ENCODE peak calls at places on chromosomes 4 and X, in nine cellular contexts. B, J, Y, N, E, R, G, O and S are unnamed samples.

GRCh38 chr4:72888331-72888730 is 181.2 kb downstream of the COX18 start:
- DNase-seq in G (no peak), J (no peak), N (no peak), E (no peak), Y (no peak), R (no peak), O (no peak), B (no peak), S (no peak)

GRCh38 chr4:15654556-15655222 is 468 bp downstream of the FBXL5 start:
- DNase-seq in J (peak; percentile 37), B (peak; percentile 33), O (peak; percentile 84), R (peak; percentile 40), N (peak; percentile 46), G (peak; percentile 74), E (peak; percentile 19), Y (peak; percentile 79), S (no peak)

GRCh38 chr4:129342820-129343219 is 246.9 kb downstream of the C4orf33 start:
- DNase-seq in E (peak; percentile 23), N (no peak), G (no peak), J (no peak), R (peak; percentile 91), Y (no peak), B (peak; percentile 90), O (no peak), S (no peak)

GRCh38 chr4:135418353-135418752 is 1216.8 kb upstream of the PABPC4L start:
- DNase-seq in G (no peak), J (no peak), N (no peak), E (peak; percentile 13), Y (no peak), B (peak; percentile 24), R (peak; percentile 20), O (no peak), S (peak; percentile 13)

GRCh38 chrX:9610774-9611392 is 146.0 kb downstream of the TBL1X start:
- DNase-seq in E (no peak), O (no peak), G (no peak), N (no peak), B (peak; percentile 15), R (peak; percentile 25), J (no peak), Y (no peak), S (no peak)

GRCh38 chr4:85932371-85933305 is 427.2 kb downstream of the MAPK10 start:
- DNase-seq in Y (no peak), N (peak; percentile 40), B (no peak), E (no peak), G (no peak), R (peak; percentile 37), J (peak; percentile 35), O (no peak), S (no peak)

GRCh38 chr4:146112389-146112788 is 63.1 kb upstream of the LSM6 start:
- DNase-seq in N (no peak), J (no peak), B (no peak), E (no peak), O (no peak), Y (no peak), R (no peak), G (no peak), S (no peak)

GRCh38 chr4:112823631-112824030 is 186.7 kb downstream of the LARP7 start:
- DNase-seq in R (no peak), E (no peak), B (peak; percentile 30), O (no peak), G (no peak), N (no peak), J (no peak), Y (no peak), S (no peak)

GRCh38 chrX:4373777-4374176 is 660.3 kb upstream of the PRKX start:
- DNase-seq in Y (no peak), J (no peak), O (no peak), N (no peak), G (no peak), R (no peak), E (no peak), B (no peak), S (no peak)

GRCh38 chrX:12949927-12950656 is 24.8 kb upstream of the TMSB4X start:
- DNase-seq in J (peak; percentile 81), O (peak; percentile 91), R (peak; percentile 90), Y (peak; percentile 94), E (no peak), N (peak; percentile 83), B (peak; percentile 92), G (peak; percentile 76), S (no peak)

DNA sequence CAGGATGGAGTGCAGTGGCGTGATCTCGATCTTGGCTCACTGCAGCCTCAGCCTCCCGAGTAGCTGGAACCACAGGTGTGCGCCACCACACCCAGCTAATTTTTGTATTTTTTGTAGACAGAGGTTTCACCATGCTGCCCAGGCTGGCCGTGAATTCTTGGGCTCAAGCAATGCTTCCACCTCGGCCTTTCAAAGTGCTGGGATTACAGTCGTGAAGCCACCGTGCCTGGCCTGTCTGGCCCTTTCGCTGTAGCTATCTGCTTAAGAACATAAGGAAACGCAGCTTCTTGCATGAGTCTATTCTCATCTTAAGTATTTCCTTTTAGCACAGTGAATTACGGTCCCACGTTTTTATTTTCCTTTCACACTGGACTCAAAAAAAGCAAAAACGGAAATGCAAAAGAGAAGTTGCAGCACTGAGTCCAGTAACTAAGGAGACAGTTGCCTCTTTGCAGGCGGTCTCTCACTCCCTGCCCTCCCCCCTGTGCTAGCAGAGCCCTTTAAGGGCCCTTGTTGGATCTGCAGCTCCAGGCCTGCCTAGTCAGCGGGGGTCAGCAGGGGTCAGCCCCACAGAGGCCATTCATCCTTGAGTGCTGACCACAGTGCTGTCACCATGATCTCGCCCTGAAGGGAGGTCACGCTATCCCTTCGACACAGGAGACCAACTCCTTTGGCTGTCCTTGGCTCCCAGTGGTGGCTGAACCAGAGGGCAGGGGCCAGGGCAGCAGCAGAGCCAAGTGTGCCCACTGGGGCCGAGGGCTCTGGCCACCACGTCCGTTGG is 21.8 kb upstream of the TBC1D14 start:
- DNase-seq in R (no peak), G (no peak), E (no peak), Y (no peak), O (peak; percentile 80), N (no peak), J (no peak), B (peak; percentile 19), S (no peak)
- H3K27ac ChIP-seq in R (peak overlapping the region; percentile 17), G (no peak overlapping the region), E (no peak overlapping the region), Y (no peak overlapping the region), O (no peak overlapping the region), N (peak overlapping the region; percentile 41), J (no peak overlapping the region), B (no peak overlapping the region), S (no peak overlapping the region)

DNA sequence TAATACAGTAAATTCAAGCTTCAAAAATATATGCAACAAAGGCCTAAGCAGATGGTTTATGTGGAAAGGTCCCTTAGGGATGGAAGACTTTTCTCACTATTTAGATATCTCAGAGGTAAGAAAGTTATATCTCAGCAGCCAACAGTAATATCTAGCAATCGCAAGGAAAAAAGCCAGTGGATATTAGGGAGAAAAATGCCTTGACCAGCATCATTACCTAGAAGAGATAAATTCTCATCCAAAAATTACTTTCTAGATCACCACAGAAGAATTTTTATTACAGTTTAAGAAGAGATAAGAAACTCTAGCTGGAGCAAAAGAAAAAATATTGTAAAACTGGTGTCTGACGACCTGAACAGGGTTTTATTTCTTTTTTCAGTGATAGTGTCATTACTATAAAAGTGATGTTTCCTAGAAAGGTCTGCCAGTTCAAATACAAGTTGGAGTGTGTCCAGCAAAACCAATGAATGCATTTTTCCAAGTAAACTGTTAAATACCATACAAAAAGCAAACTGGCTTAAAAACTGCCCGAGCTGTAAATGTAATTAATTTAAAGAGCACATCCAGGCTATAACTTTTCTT is 100.0 kb downstream of the ATP11C start:
- DNase-seq in G (no peak), B (no peak), N (no peak), E (no peak), R (no peak), J (no peak), O (no peak), Y (no peak), S (no peak)
- H3K4me1 ChIP-seq in G (no peaks in the 10 kb centered on the region), B (peaks cover 3% of the 10 kb centered on the region), N (no peaks in the 10 kb centered on the region), E (peaks cover 24% of the 10 kb centered on the region), R (peaks cover 19% of the 10 kb centered on the region), J (no peaks in the 10 kb centered on the region), O (peaks cover 2% of the 10 kb centered on the region), Y (peaks cover 24% of the 10 kb centered on the region), S (no peaks in the 10 kb centered on the region)

GRCh38 chrX:2485789-2486345 is 14.9 kb downstream of the DHRSX start:
- DNase-seq in G (no peak), Y (no peak), O (no peak), R (peak; percentile 23), B (no peak), E (no peak), J (no peak), N (no peak), S (no peak)
- H3K4me3 ChIP-seq in G (no peak overlapping the region), Y (no peak overlapping the region), O (no peak overlapping the region), R (no peak overlapping the region), B (no peak overlapping the region), E (no peak overlapping the region), J (no peak overlapping the region), N (no peak overlapping the region), S (no peak overlapping the region)

GRCh38 chr4:155405059-155405458 is 28.3 kb upstream of the MAP9 start:
- DNase-seq in Y (no peak), J (no peak), N (no peak), O (no peak), E (no peak), B (peak; percentile 97), G (no peak), R (peak; percentile 76), S (no peak)
- H3K27ac ChIP-seq in Y (peak overlapping the region; percentile 20), J (no peak overlapping the region), N (no peak overlapping the region), O (no peak overlapping the region), E (no peak overlapping the region), B (no peak overlapping the region), G (no peak overlapping the region), R (no peak overlapping the region), S (no peak overlapping the region)

DNA sequence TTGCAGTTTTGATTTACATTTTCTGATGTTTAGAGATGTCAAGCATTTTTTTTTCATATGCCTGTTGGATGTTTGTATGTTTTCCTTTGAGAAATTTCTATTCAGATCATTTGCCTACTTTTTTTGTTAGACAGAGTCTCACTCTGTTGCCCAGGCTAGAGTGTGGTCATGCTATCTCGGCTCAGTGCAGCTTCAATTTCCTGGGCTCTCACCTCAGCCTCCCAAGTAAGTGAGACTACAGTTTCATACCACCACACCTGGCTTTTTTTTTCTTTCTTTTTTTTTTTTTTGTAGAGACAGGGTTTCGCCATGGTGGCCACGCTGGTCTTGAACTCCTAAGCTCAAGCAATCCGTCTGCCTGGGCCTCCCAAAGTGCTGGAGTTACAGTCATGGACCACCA is 291.7 kb downstream of the SLITRK2 start:
- DNase-seq in G (no peak), O (no peak), Y (no peak), J (no peak), N (no peak), B (no peak), E (no peak), R (no peak), S (no peak)
- H3K4me1 ChIP-seq in G (no peaks in the 10 kb centered on the region), O (no peaks in the 10 kb centered on the region), Y (no peaks in the 10 kb centered on the region), J (no peaks in the 10 kb centered on the region), N (no peaks in the 10 kb centered on the region), B (no peaks in the 10 kb centered on the region), E (no peaks in the 10 kb centered on the region), R (no peaks in the 10 kb centered on the region), S (no peaks in the 10 kb centered on the region)